ENCODE peak calls at places on chromosomes 12 and 14, in four cellular contexts. A is lower leg skin, P is head of caudate nucleus, W is anterior cingulate cortex. Z is an unnamed sample.

GRCh38 chr12:122837306-122838265 is 2.3 kb downstream of the HIP1R start:
- DNase-seq in P (no peak), A (peak; percentile 24), W (no peak), Z (no peak)

GRCh38 chr14:38662781-38663180 is 406.9 kb upstream of the CLEC14A start:
- DNase-seq in A (no peak), W (no peak), P (no peak), Z (no peak)

GRCh38 chr12:25723921-25724491 is 170.9 kb upstream of the LMNTD1 start:
- DNase-seq in A (peak; percentile 43), W (no peak), P (no peak), Z (no peak)

GRCh38 chr14:69036757-69037506 is 57.8 kb upstream of the ACTN1 start:
- DNase-seq in P (no peak), A (no peak), W (no peak), Z (no peak)

GRCh38 chr14:69776875-69777453 is 10.0 kb downstream of the SRSF5 start:
- DNase-seq in A (no peak), P (no peak), W (no peak), Z (no peak)

GRCh38 chr12:53336137-53336785 is at the start of gene SP7:
- DNase-seq in P (no peak), W (no peak), A (no peak), Z (no peak)

GRCh38 chr14:28773917-28774691 is 7.5 kb downstream of the FOXG1 start:
- DNase-seq in W (peak; percentile 89), A (no peak), P (peak; percentile 69), Z (no peak)

GRCh38 chr12:30774599-30774998 is 19.8 kb upstream of the CAPRIN2 start:
- DNase-seq in W (no peak), A (no peak), P (no peak), Z (no peak)

GRCh38 chr14:101925152-101925551 is 39.2 kb upstream of the DYNC1H1 start:
- DNase-seq in W (no peak), P (no peak), A (no peak), Z (no peak)

GRCh38 chr12:113190761-113191160 is 5.2 kb downstream of the RITA1 start:
- DNase-seq in A (no peak), P (no peak), W (peak; percentile 11), Z (no peak)

GRCh38 chr14:77088645-77089044 is 9.4 kb upstream of the CIPC start:
- DNase-seq in P (no peak), W (no peak), A (no peak), Z (no peak)

GRCh38 chr12:115013668-115014072 is 329.7 kb upstream of the TBX3 start:
- DNase-seq in P (no peak), W (no peak), A (no peak), Z (no peak)

GRCh38 chr14:61267336-61267735 is 13.8 kb downstream of the TMEM30B start:
- DNase-seq in A (no peak), P (no peak), W (no peak), Z (no peak)

GRCh38 chr12:120439646-120440247 is 1.8 kb downstream of the COX6A1 start:
- DNase-seq in A (no peak), P (peak; percentile 52), W (peak; percentile 22), Z (peak; percentile 77)

GRCh38 chr14:98944989-98945388 is 327.0 kb downstream of the BCL11B start:
- DNase-seq in W (no peak), P (no peak), A (no peak), Z (no peak)

GRCh38 chr14:102993523-102993922 is 63.8 kb downstream of the CDC42BPB start:
- DNase-seq in A (no peak), P (no peak), W (no peak), Z (no peak)

GRCh38 chr14:78398216-78398615 is 228.0 kb downstream of the NRXN3 start:
- DNase-seq in P (no peak), A (no peak), W (no peak), Z (no peak)

GRCh38 chr14:90253826-90254225 is 2.5 kb upstream of the PSMC1 start:
- DNase-seq in A (no peak), W (no peak), P (no peak), Z (no peak)

GRCh38 chr12:116455540-116456306 is 103.5 kb upstream of the MAP1LC3B2 start:
- DNase-seq in W (no peak), A (peak; percentile 87), P (no peak), Z (no peak)

GRCh38 chr14:34424488-34424887 is 37.6 kb downstream of the SPTSSA start:
- DNase-seq in W (no peak), A (no peak), P (no peak), Z (no peak)

GRCh38 chr12:7101047-7101693 is 7.8 kb downstream of the C1RL start:
- DNase-seq in W (no peak), P (no peak), A (no peak), Z (no peak)

GRCh38 chr12:27769142-27769672 is 10.8 kb upstream of the KLHL42 start:
- DNase-seq in P (no peak), A (no peak), W (no peak), Z (no peak)

GRCh38 chr12:48336564-48336963 is 14.2 kb downstream of the ZNF641 start:
- DNase-seq in A (no peak), W (no peak), P (no peak), Z (no peak)

GRCh38 chr14:75361751-75362433 is 65.9 kb upstream of the JDP2 start:
- DNase-seq in P (no peak), A (no peak), W (no peak), Z (no peak)

GRCh38 chr12:107317751-107318553 is 224.6 kb upstream of the CRY1 start:
- DNase-seq in A (peak; percentile 75), P (peak; percentile 42), W (peak; percentile 51), Z (peak; percentile 85)

GRCh38 chr14:98169170-98169587 is 1102.8 kb downstream of the BCL11B start:
- DNase-seq in A (no peak), P (no peak), W (no peak), Z (no peak)

Z was measured in Jurkat, Clone E6-1.